ENCODE peak calls at places on chromosomes 6 and 20, in nine cellular contexts. Q is gastrocnemius medialis, J is pancreas, E is OCI-LY7, M is Calu3, O is adrenal gland, I is fibroblast of mammary gland, P is choroid plexus epithelial cell, Y is hepatocyte. Z is an unnamed sample.

GRCh38 chr6:170383466-170384075 is 77.0 kb downstream of the FAM120B start:
- DNase-seq in Q (no peak), J (no peak), E (no peak), M (no peak), O (no peak), I (no peak), P (no peak), Y (no peak), Z (no peak)

GRCh38 chr20:24451992-24452391 is 17.4 kb upstream of the SYNDIG1 start:
- DNase-seq in Q (no peak), J (no peak), E (no peak), M (no peak), O (no peak), I (no peak), P (no peak), Y (no peak), Z (no peak)

GRCh38 chr20:5654557-5654956 is 95.6 kb upstream of the SHLD1 start:
- DNase-seq in Q (no peak), J (no peak), E (no peak), M (no peak), O (no peak), I (peak), P (peak), Y (peak), Z (no peak)

GRCh38 chr6:135812085-135812526 is 39.4 kb upstream of the PDE7B start:
- DNase-seq in Q (peak), J (no peak), E (no peak), M (no peak), O (no peak), I (peak), P (peak), Y (no peak), Z (no peak)

GRCh38 chr6:56637640-56638039 is 5.0 kb downstream of the DST start:
- DNase-seq in Q (no peak), J (no peak), E (peak), M (no peak), O (no peak), I (peak), P (peak), Y (peak), Z (peak)

GRCh38 chr20:25050501-25051350 is 7.2 kb downstream of the ACSS1 start:
- DNase-seq in Q (no peak), J (peak), E (no peak), M (no peak), O (no peak), I (no peak), P (no peak), Y (no peak), Z (no peak)

GRCh38 chr20:38127920-38128528 is 37.0 kb downstream of the TGM2 start:
- DNase-seq in Q (peak), J (no peak), E (no peak), M (no peak), O (peak), I (no peak), P (no peak), Y (no peak), Z (no peak)

GRCh38 chr6:99121748-99122147 is 174.0 kb upstream of the FBXL4 start:
- DNase-seq in Q (no peak), J (no peak), E (no peak), M (no peak), O (no peak), I (no peak), P (no peak), Y (no peak), Z (no peak)

GRCh38 chr6:7914991-7915789 is 4.6 kb upstream of the TXNDC5 start:
- DNase-seq in Q (peak), J (no peak), E (peak), M (no peak), O (no peak), I (peak), P (peak), Y (no peak), Z (no peak)

GRCh38 chr6:36035240-36035639 is 7.6 kb downstream of the MAPK14 start:
- DNase-seq in Q (no peak), J (no peak), E (no peak), M (no peak), O (no peak), I (peak), P (no peak), Y (no peak), Z (no peak)

GRCh38 chr20:48544402-48545333 is 283.1 kb downstream of the PREX1 start:
- DNase-seq in Q (no peak), J (no peak), E (no peak), M (peak), O (no peak), I (no peak), P (no peak), Y (peak), Z (no peak)
- TF ChIP-seq CTCF in Q (no peak), J (no peak), E (no peak), M (no peak), O (no peak), I (no peak), P (no peak), Y (no peak), Z (peak)

GRCh38 chr6:9851541-9852380 is 563.1 kb downstream of the TFAP2A start:
- DNase-seq in Q (no peak), J (no peak), E (no peak), M (peak), O (no peak), I (no peak), P (peak), Y (peak), Z (no peak)
- TF ChIP-seq CTCF in Q (no peak), J (no peak), E (no peak), M (no peak), O (no peak), I (no peak), P (no peak), Y (no peak), Z (no peak)

GRCh38 chr6:137709424-137710281 is 157.4 kb upstream of the TNFAIP3 start:
- DNase-seq in Q (no peak), J (no peak), E (no peak), M (no peak), O (no peak), I (peak), P (peak), Y (no peak), Z (no peak)
- TF ChIP-seq CTCF in Q (no peak), J (no peak), E (peak), M (no peak), O (no peak), I (no peak), P (peak), Y (no peak), Z (no peak)

DNA sequence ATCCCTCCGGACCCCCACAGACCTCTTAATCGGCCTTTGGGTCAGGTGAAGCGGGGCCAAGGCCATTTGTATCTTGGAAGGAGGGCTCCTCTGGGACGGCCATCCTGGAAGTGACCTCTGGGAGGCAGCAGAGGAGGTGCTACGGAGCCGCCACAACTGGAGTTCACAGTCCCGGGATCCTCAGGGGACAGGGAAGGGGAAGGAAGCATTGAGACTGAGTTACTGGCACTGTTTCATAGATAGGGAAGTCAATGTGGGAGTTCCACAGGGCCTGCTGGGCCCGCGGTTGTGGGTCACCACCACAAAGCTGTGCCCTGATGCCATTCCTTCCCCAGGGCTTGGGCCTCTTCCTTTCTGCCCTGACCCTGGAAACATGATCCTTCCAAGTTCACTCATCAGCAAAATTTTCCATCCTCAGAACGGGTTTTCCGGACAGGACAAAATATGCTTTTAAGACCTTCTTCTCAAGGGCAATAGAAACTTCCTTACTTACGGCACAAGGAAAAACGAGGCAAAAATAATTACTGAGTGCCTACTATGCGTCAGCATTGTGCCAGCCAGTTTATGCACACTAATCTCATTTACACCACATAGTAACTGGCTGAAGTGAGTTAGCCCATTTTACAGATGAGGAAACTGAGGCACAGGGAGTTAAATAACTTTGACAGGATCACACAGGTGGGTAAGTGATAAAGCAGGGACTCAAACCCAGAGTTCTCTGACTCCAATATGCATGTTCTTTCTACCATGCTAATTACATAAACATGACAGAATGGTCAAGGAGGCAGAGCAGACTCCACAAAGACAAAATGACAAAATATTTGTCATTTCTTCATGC is 143.8 kb downstream of the UNC5CL start:
- DNase-seq in Q (peak), J (peak), E (no peak), M (peak), O (peak), I (peak), P (peak), Y (peak), Z (no peak)
- TF ChIP-seq CTCF in Q (peak), J (peak), E (no peak), M (peak), O (peak), I (peak), P (peak), Y (peak), Z (no peak)

DNA sequence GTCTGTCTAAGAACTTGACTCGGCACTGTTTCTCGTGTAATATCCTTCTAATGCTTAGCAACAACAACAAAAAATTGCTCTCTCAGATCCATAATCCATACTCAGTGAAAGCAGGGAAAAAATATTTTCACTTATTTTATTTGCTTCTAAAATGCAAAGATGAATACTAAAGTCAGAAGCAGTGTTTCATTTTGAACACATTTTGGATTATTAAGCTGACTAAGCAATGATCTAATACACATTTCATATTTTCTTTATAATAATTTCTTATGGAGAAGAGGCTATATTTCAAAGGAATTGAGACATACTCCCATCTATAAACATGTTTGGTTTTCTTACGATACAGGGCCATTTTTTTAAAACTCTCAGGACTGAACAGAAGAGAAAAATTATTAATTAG is 26.9 kb upstream of the VAPB start:
- DNase-seq in Q (no peak), J (no peak), E (no peak), M (no peak), O (no peak), I (no peak), P (no peak), Y (no peak), Z (no peak)
- TF ChIP-seq CTCF in Q (no peak), J (no peak), E (no peak), M (no peak), O (no peak), I (no peak), P (no peak), Y (no peak), Z (no peak)

DNA sequence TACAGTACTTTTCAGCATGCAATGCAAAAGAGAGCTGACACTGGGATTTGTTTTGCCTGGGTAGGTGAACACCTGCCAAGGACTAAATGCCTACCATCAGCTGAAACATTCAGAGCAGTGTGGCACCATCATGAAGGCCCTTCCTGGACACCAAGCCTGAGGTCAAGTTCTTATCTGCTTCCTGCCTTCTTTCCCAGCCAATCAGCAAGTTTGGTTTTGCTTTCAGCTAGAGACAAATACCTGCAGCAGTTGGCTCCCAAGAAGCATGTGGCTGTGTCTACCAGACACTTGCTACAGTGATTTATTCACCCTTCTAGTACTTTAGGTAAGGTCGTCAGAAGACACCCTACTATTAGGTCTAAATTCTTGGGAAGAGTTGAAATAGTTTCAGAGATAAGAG is 112.8 kb downstream of the TBX18 start:
- DNase-seq in Q (no peak), J (no peak), E (no peak), M (no peak), O (no peak), I (no peak), P (peak), Y (no peak), Z (no peak)
- TF ChIP-seq CTCF in Q (no peak), J (no peak), E (no peak), M (no peak), O (no peak), I (no peak), P (no peak), Y (no peak), Z (no peak)

DNA sequence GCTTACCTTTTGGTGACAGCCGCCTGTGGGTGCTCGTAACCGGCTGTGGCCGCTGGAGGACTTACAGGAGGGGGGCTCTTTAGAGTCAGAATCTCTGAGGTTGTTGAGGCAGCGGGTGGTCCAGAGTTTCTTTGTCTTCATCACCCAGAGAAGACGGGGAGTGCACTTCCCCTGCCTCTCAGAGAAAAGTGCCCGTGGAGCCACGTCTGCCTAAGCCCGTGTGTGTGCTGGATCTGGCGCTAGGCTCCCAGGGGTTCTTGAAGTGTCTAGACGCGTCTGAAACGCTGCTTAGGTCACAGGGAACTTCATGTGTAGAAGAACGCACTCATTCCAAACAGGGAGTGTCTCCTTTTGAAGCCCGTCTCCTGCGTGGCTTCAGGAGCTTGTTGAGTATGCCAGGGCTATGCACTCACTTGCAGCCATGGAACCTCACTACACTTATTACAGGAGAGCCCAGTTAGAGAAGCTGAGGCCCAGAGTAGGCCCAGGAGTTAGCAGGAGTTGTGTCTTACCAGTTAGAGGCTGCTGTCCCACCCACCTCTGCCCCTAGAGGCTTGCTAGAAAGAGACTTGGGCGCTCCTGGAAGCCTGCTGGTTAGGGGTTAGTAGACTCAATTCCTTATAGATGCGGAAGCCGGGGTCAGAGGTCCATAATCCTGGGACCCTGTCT is 1.3 kb downstream of the LSM14B start:
- DNase-seq in Q (no peak), J (no peak), E (no peak), M (no peak), O (no peak), I (peak), P (peak), Y (peak), Z (no peak)
- TF ChIP-seq CTCF in Q (no peak), J (no peak), E (peak), M (no peak), O (no peak), I (no peak), P (peak), Y (no peak), Z (no peak)

GRCh38 chr6:3031857-3032256 is 32.2 kb downstream of the NQO2 start:
- DNase-seq in Q (no peak), J (no peak), E (peak), M (peak), O (no peak), I (no peak), P (no peak), Y (no peak), Z (no peak)
- TF ChIP-seq CTCF in Q (no peak), J (no peak), E (peak), M (no peak), O (no peak), I (no peak), P (no peak), Y (no peak), Z (peak)

GRCh38 chr6:166169549-166170421 is 2.1 kb upstream of the TBXT start:
- DNase-seq in Q (no peak), J (no peak), E (no peak), M (no peak), O (no peak), I (no peak), P (no peak), Y (no peak), Z (no peak)

GRCh38 chr6:166172546-166172945 is 4.9 kb upstream of the TBXT start:
- DNase-seq in Q (no peak), J (no peak), E (no peak), M (no peak), O (no peak), I (no peak), P (no peak), Y (no peak), Z (no peak)

GRCh38 chr6:166174031-166174430 is 6.4 kb upstream of the TBXT start:
- DNase-seq in Q (no peak), J (no peak), E (peak), M (no peak), O (no peak), I (no peak), P (no peak), Y (no peak), Z (no peak)

GRCh38 chr6:166176106-166176505 is 8.5 kb upstream of the TBXT start:
- DNase-seq in Q (no peak), J (no peak), E (no peak), M (no peak), O (no peak), I (no peak), P (no peak), Y (no peak), Z (no peak)

DNA sequence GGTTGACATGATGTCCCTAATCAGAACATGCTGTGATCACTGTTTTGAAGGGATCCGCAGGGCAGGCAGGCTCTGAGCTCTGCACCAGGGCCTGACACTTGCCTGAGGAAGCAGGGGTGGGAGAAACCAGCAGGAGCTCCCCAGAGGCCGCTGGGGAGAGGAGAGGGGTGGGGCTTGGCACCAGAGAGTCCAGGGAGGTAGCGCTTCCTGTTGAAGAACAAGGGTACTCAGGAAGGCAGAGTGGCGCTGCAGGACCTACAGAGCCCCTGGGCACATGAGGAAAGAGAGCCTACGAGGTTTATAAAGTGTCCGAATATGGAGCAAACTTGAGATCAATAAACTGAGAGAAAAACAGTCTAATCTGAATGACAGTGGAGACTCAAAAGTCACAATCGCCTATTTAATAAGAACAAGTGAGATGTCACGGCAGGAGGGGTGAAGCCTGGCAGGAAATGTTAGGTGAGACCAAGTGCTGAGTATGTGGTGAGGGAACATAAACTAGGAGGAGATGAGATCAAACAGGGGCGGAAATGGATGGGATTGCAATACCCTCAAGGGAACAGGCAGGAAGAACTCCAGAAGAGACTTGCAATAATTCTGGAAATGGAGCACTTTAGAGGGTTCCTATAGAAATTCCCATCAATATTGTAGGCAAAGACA is 5.8 kb upstream of the TBXT start:
- DNase-seq in Q (no peak), J (peak), E (peak), M (peak), O (no peak), I (peak), P (peak), Y (peak), Z (no peak)
- TF ChIP-seq CTCF in Q (no peak), J (no peak), E (peak), M (no peak), O (no peak), I (no peak), P (no peak), Y (no peak), Z (no peak)

GRCh38 chr6:146770275-146770964 is 171.6 kb downstream of the ADGB start:
- DNase-seq in Q (no peak), J (no peak), E (no peak), M (no peak), O (no peak), I (no peak), P (no peak), Y (no peak), Z (no peak)

GRCh38 chr6:146770965-146771735 is 172.4 kb downstream of the ADGB start:
- DNase-seq in Q (peak), J (no peak), E (peak), M (no peak), O (peak), I (no peak), P (no peak), Y (no peak), Z (no peak)

DNA sequence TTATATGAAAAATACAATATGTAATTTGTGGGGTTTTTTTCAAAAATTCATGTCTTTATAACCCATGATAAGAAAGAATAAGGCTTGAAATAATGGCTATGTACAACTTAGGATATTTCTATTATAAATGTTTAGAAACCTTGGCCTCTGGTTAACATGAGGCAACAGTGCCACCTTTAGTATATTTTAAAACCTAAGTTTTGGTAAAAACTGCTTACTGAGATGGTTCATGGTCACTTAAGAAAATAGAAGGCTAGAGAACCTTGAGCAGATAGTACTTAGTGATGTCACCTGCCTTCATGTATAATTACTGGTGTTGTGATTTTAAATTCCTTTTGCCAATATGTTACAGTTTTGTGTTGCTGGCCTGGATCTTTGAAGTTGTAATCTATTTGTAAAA is 176.5 kb downstream of the ADGB start:
- DNase-seq in Q (no peak), J (no peak), E (no peak), M (no peak), O (no peak), I (peak), P (peak), Y (no peak), Z (no peak)
- TF ChIP-seq CTCF in Q (no peak), J (no peak), E (peak), M (no peak), O (no peak), I (peak), P (no peak), Y (peak), Z (no peak)